ENCODE peak calls at places on chromosome 20, in four cellular contexts. One of them, this sample, is unnamed.

GRCh38 chr20:60512436-60512835 is 554.2 kb downstream of the CDH26 start:
- DNase-seq in mesenchymal stem cell: no peak
- DNase-seq in heart left ventricle: no peak
- DNase-seq in CD4-positive, CD25-positive, alpha-beta regulatory T cell: no peak
- DNase-seq in this sample: no peak

GRCh38 chr20:2535711-2536561 is 437 bp upstream of the TMC2 start:
- DNase-seq in heart left ventricle: no peak
- DNase-seq in CD4-positive, CD25-positive, alpha-beta regulatory T cell: no peak
- DNase-seq in mesenchymal stem cell: no peak
- DNase-seq in this sample: no peak

GRCh38 chr20:14418441-14418840 is 81.0 kb upstream of the FLRT3 start:
- DNase-seq in heart left ventricle: no peak
- DNase-seq in CD4-positive, CD25-positive, alpha-beta regulatory T cell: no peak
- DNase-seq in mesenchymal stem cell: no peak
- DNase-seq in this sample: no peak

GRCh38 chr20:34703573-34704176 is 469 bp upstream of the TP53INP2 start:
- DNase-seq in mesenchymal stem cell: peak
- DNase-seq in heart left ventricle: peak
- DNase-seq in CD4-positive, CD25-positive, alpha-beta regulatory T cell: peak
- DNase-seq in this sample: no peak

GRCh38 chr20:1331801-1332453 is 3.0 kb upstream of the SDCBP2 start:
- DNase-seq in CD4-positive, CD25-positive, alpha-beta regulatory T cell: no peak
- DNase-seq in heart left ventricle: no peak
- DNase-seq in mesenchymal stem cell: no peak
- DNase-seq in this sample: no peak

GRCh38 chr20:35663813-35664543 is 722 bp downstream of the CPNE1 start:
- DNase-seq in mesenchymal stem cell: peak
- DNase-seq in heart left ventricle: peak
- DNase-seq in CD4-positive, CD25-positive, alpha-beta regulatory T cell: peak
- DNase-seq in this sample: peak

GRCh38 chr20:33783256-33783655 is 27.9 kb upstream of the CHMP4B start:
- DNase-seq in CD4-positive, CD25-positive, alpha-beta regulatory T cell: no peak
- DNase-seq in mesenchymal stem cell: no peak
- DNase-seq in heart left ventricle: no peak
- DNase-seq in this sample: no peak

GRCh38 chr20:33273117-33273851 is 9.7 kb upstream of the BPIFB1 start:
- DNase-seq in heart left ventricle: no peak
- DNase-seq in mesenchymal stem cell: no peak
- DNase-seq in CD4-positive, CD25-positive, alpha-beta regulatory T cell: no peak
- DNase-seq in this sample: no peak

GRCh38 chr20:4633780-4634179 is 87.9 kb upstream of the PRND start:
- DNase-seq in mesenchymal stem cell: peak
- DNase-seq in CD4-positive, CD25-positive, alpha-beta regulatory T cell: no peak
- DNase-seq in heart left ventricle: peak
- DNase-seq in this sample: no peak

GRCh38 chr20:41006126-41006935 is 22.3 kb upstream of the TOP1 start:
- DNase-seq in mesenchymal stem cell: no peak
- DNase-seq in CD4-positive, CD25-positive, alpha-beta regulatory T cell: no peak
- DNase-seq in heart left ventricle: no peak
- DNase-seq in this sample: no peak

GRCh38 chr20:20710847-20711315 is 1.6 kb downstream of the RALGAPA2 start:
- DNase-seq in mesenchymal stem cell: no peak
- DNase-seq in CD4-positive, CD25-positive, alpha-beta regulatory T cell: peak
- DNase-seq in heart left ventricle: no peak
- DNase-seq in this sample: no peak

GRCh38 chr20:7693761-7694160 is 246.5 kb downstream of the HAO1 start:
- DNase-seq in heart left ventricle: no peak
- DNase-seq in CD4-positive, CD25-positive, alpha-beta regulatory T cell: no peak
- DNase-seq in mesenchymal stem cell: no peak
- DNase-seq in this sample: no peak

GRCh38 chr20:5569021-5569420 is 181.2 kb upstream of the SHLD1 start:
- DNase-seq in CD4-positive, CD25-positive, alpha-beta regulatory T cell: peak
- DNase-seq in mesenchymal stem cell: peak
- DNase-seq in heart left ventricle: no peak
- DNase-seq in this sample: peak

GRCh38 chr20:63704749-63705117 is 3.0 kb downstream of the ARFRP1 start:
- DNase-seq in mesenchymal stem cell: no peak
- DNase-seq in heart left ventricle: no peak
- DNase-seq in CD4-positive, CD25-positive, alpha-beta regulatory T cell: no peak
- DNase-seq in this sample: no peak

GRCh38 chr20:43665466-43666176 is 1.3 kb upstream of the MYBL2 start:
- DNase-seq in heart left ventricle: no peak
- DNase-seq in mesenchymal stem cell: no peak
- DNase-seq in CD4-positive, CD25-positive, alpha-beta regulatory T cell: no peak
- DNase-seq in this sample: peak

GRCh38 chr20:59813948-59814834 is 119.2 kb downstream of the SYCP2 start:
- DNase-seq in CD4-positive, CD25-positive, alpha-beta regulatory T cell: no peak
- DNase-seq in heart left ventricle: no peak
- DNase-seq in mesenchymal stem cell: no peak
- DNase-seq in this sample: no peak

GRCh38 chr20:34604980-34605788 is 46.7 kb downstream of the MAP1LC3A start:
- DNase-seq in mesenchymal stem cell: no peak
- DNase-seq in heart left ventricle: no peak
- DNase-seq in CD4-positive, CD25-positive, alpha-beta regulatory T cell: no peak
- DNase-seq in this sample: no peak

GRCh38 chr20:478949-479429 is 16.7 kb upstream of the TBC1D20 start:
- DNase-seq in CD4-positive, CD25-positive, alpha-beta regulatory T cell: peak
- DNase-seq in mesenchymal stem cell: peak
- DNase-seq in heart left ventricle: no peak
- DNase-seq in this sample: no peak

GRCh38 chr20:4961746-4962145 is 39.6 kb downstream of the SLC23A2 start:
- DNase-seq in CD4-positive, CD25-positive, alpha-beta regulatory T cell: peak
- DNase-seq in heart left ventricle: no peak
- DNase-seq in mesenchymal stem cell: peak
- DNase-seq in this sample: no peak

GRCh38 chr20:35311409-35311808 is 19.2 kb upstream of the FAM83C start:
- DNase-seq in CD4-positive, CD25-positive, alpha-beta regulatory T cell: peak
- DNase-seq in heart left ventricle: no peak
- DNase-seq in mesenchymal stem cell: no peak
- DNase-seq in this sample: no peak

GRCh38 chr20:61911824-61912223 is 153.9 kb downstream of the TAF4 start:
- DNase-seq in CD4-positive, CD25-positive, alpha-beta regulatory T cell: no peak
- DNase-seq in heart left ventricle: no peak
- DNase-seq in mesenchymal stem cell: no peak
- DNase-seq in this sample: no peak

GRCh38 chr20:62707981-62708521 is 585 bp upstream of the NTSR1 start:
- DNase-seq in CD4-positive, CD25-positive, alpha-beta regulatory T cell: peak
- DNase-seq in mesenchymal stem cell: no peak
- DNase-seq in heart left ventricle: no peak
- DNase-seq in this sample: peak

GRCh38 chr20:605237-605636 is 4.9 kb downstream of the TCF15 start:
- DNase-seq in CD4-positive, CD25-positive, alpha-beta regulatory T cell: no peak
- DNase-seq in mesenchymal stem cell: no peak
- DNase-seq in heart left ventricle: no peak
- DNase-seq in this sample: no peak

GRCh38 chr20:49118307-49118706 is 69.8 kb downstream of the STAU1 start:
- DNase-seq in CD4-positive, CD25-positive, alpha-beta regulatory T cell: no peak
- DNase-seq in mesenchymal stem cell: no peak
- DNase-seq in heart left ventricle: no peak
- DNase-seq in this sample: no peak

GRCh38 chr20:21522479-21523397 is 8.9 kb upstream of the NKX2-2 start:
- DNase-seq in CD4-positive, CD25-positive, alpha-beta regulatory T cell: no peak
- DNase-seq in mesenchymal stem cell: no peak
- DNase-seq in heart left ventricle: no peak
- DNase-seq in this sample: no peak

GRCh38 chr20:20694591-20694990 is 17.9 kb downstream of the RALGAPA2 start:
- DNase-seq in CD4-positive, CD25-positive, alpha-beta regulatory T cell: no peak
- DNase-seq in mesenchymal stem cell: no peak
- DNase-seq in heart left ventricle: no peak
- DNase-seq in this sample: no peak

GRCh38 chr20:6140947-6141346 is 18.1 kb upstream of the FERMT1 start:
- DNase-seq in mesenchymal stem cell: peak
- DNase-seq in heart left ventricle: no peak
- DNase-seq in CD4-positive, CD25-positive, alpha-beta regulatory T cell: no peak
- DNase-seq in this sample: peak

GRCh38 chr20:35199696-35200095 is 26.8 kb upstream of the MMP24 start:
- DNase-seq in mesenchymal stem cell: peak
- DNase-seq in CD4-positive, CD25-positive, alpha-beta regulatory T cell: no peak
- DNase-seq in heart left ventricle: no peak
- DNase-seq in this sample: no peak

GRCh38 chr20:24185801-24186200 is 197.2 kb upstream of the GGTLC1 start:
- DNase-seq in heart left ventricle: no peak
- DNase-seq in CD4-positive, CD25-positive, alpha-beta regulatory T cell: no peak
- DNase-seq in mesenchymal stem cell: no peak
- DNase-seq in this sample: no peak

GRCh38 chr20:17430515-17430914 is 100.7 kb downstream of the BFSP1 start:
- DNase-seq in heart left ventricle: no peak
- DNase-seq in CD4-positive, CD25-positive, alpha-beta regulatory T cell: no peak
- DNase-seq in mesenchymal stem cell: no peak
- DNase-seq in this sample: no peak

GRCh38 chr20:17436664-17437063 is 94.5 kb downstream of the BFSP1 start:
- DNase-seq in mesenchymal stem cell: no peak
- DNase-seq in heart left ventricle: no peak
- DNase-seq in CD4-positive, CD25-positive, alpha-beta regulatory T cell: no peak
- DNase-seq in this sample: no peak

GRCh38 chr20:17437251-17437650 is 93.9 kb downstream of the BFSP1 start:
- DNase-seq in CD4-positive, CD25-positive, alpha-beta regulatory T cell: no peak
- DNase-seq in mesenchymal stem cell: no peak
- DNase-seq in heart left ventricle: no peak
- DNase-seq in this sample: no peak

GRCh38 chr20:17427646-17428045 is 103.5 kb downstream of the BFSP1 start:
- DNase-seq in mesenchymal stem cell: no peak
- DNase-seq in CD4-positive, CD25-positive, alpha-beta regulatory T cell: no peak
- DNase-seq in heart left ventricle: no peak
- DNase-seq in this sample: no peak

DNA sequence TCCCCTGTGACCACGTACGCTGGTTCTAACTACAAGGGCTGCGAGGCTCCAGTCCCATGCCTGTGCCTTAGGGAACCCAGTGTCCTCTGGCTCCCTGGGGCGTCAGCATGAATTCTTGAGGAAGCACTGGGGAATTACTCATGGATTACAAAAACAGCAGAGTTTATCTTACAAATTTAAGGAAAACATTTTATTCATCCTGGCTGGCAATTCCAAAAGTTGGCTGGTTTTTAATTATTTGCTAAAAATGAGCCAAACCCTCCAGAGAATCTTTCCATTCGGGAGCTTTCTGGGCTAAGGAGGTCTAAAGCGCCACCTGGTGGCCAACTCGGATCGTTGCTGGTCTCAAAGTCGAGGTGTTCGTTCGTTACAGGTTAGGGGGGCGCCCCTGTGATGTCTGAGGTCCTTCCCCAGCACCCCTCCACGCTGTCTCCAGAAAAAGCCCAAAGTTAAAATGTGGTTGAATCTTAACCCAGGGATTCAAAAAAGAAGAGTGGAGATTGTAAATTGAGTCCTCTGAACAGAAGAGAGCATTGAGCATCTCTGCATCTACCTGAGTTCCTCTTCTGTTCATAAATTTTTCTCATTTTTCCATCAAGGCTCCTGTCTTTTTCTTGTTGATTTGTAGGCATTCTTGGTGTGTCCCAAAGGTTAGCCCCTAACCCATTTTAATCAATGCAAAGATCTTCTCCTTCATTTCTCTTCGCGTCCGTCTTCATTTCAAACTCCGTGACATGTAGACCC is 99.4 kb downstream of the BFSP1 start:
- DNase-seq in CD4-positive, CD25-positive, alpha-beta regulatory T cell: peak
- DNase-seq in mesenchymal stem cell: peak
- DNase-seq in heart left ventricle: peak
- DNase-seq in this sample: peak
- H3K27ac ChIP-seq in CD4-positive, CD25-positive, alpha-beta regulatory T cell: no peak
- H3K27ac ChIP-seq in mesenchymal stem cell: no peak
- H3K27ac ChIP-seq in heart left ventricle: no peak
- H3K27ac ChIP-seq in this sample: no peak

GRCh38 chr20:38430679-38431325 is 4.3 kb downstream of the SNHG17 start:
- DNase-seq in heart left ventricle: no peak
- DNase-seq in CD4-positive, CD25-positive, alpha-beta regulatory T cell: no peak
- DNase-seq in mesenchymal stem cell: no peak
- DNase-seq in this sample: no peak

GRCh38 chr20:38433304-38433972 is 1.7 kb downstream of the SNHG17 start:
- DNase-seq in mesenchymal stem cell: no peak
- DNase-seq in CD4-positive, CD25-positive, alpha-beta regulatory T cell: no peak
- DNase-seq in heart left ventricle: no peak
- DNase-seq in this sample: no peak

GRCh38 chr20:38434310-38434741 is 802 bp downstream of the SNHG17 start:
- DNase-seq in CD4-positive, CD25-positive, alpha-beta regulatory T cell: peak
- DNase-seq in mesenchymal stem cell: peak
- DNase-seq in heart left ventricle: no peak
- DNase-seq in this sample: peak

GRCh38 chr20:38434770-38435554 is at the start of gene SNHG17:
- DNase-seq in mesenchymal stem cell: peak
- DNase-seq in CD4-positive, CD25-positive, alpha-beta regulatory T cell: peak
- DNase-seq in heart left ventricle: peak
- DNase-seq in this sample: peak

DNA sequence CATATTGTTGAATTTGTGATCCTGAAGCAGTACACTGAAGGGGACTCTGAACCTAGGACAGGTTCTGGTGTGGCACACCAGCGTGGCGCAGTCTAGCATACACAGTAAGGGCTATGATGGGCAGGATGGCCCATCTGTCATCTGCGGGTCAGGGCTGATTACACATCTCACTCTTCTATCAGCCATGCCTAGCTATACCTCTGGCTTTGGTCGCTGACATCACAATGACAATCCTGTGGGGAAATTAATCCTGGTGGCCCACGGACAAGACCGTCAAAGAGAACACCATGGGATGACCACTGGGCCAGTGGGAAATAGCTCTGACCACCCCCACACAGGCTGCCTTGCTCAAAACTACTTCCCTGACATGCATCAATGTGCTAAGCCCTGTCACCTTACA is 2.8 kb downstream of the SNHG17 start:
- DNase-seq in CD4-positive, CD25-positive, alpha-beta regulatory T cell: no peak
- DNase-seq in heart left ventricle: no peak
- DNase-seq in mesenchymal stem cell: no peak
- DNase-seq in this sample: no peak
- H3K27ac ChIP-seq in CD4-positive, CD25-positive, alpha-beta regulatory T cell: no peak
- H3K27ac ChIP-seq in heart left ventricle: no peak
- H3K27ac ChIP-seq in mesenchymal stem cell: no peak
- H3K27ac ChIP-seq in this sample: no peak

DNA sequence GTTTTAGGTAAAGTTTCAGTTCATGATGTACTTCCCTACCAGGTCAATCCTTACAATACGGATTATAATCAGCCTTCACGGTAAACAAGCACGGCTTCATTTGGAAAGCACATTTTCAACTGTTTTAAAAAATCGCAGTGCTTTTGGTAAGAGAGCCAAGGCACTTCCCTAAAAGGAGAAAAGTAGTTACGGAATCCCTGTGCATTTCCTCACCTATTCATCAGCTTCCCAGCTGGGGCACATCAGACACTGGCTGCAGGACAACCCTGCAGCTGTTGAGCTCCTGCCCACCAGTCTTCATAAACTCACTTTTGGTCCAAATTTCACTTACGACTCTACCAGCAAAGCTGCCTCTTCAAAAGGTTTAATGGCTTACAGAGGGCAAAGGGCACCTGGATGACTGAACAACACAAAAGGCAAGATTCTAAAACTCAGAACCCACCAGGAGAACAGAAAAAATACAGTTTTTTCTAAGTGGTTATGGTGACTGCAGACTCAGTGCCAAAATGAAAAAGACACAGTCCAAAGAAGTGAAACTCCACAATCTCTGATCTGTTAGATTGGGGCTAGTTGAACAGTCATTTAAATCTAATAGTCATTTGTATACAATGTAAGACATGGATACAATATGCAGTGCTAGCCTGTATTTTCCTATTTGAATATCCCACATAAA is 7.5 kb downstream of the SNX5 start:
- DNase-seq in heart left ventricle: peak
- DNase-seq in CD4-positive, CD25-positive, alpha-beta regulatory T cell: no peak
- DNase-seq in mesenchymal stem cell: peak
- DNase-seq in this sample: no peak
- H3K27ac ChIP-seq in heart left ventricle: peak
- H3K27ac ChIP-seq in CD4-positive, CD25-positive, alpha-beta regulatory T cell: peak
- H3K27ac ChIP-seq in mesenchymal stem cell: peak
- H3K27ac ChIP-seq in this sample: no peak

GRCh38 chr20:10921491-10922010 is 247.8 kb upstream of the JAG1 start:
- DNase-seq in mesenchymal stem cell: no peak
- DNase-seq in CD4-positive, CD25-positive, alpha-beta regulatory T cell: no peak
- DNase-seq in heart left ventricle: no peak
- DNase-seq in this sample: no peak
- H3K27ac ChIP-seq in mesenchymal stem cell: no peak
- H3K27ac ChIP-seq in CD4-positive, CD25-positive, alpha-beta regulatory T cell: no peak
- H3K27ac ChIP-seq in heart left ventricle: no peak
- H3K27ac ChIP-seq in this sample: no peak

This sample was measured in WERI-Rb-1.